ENCODE peak calls at places on chromosomes 13 and 19, in six cellular contexts. One of them, this sample, is unnamed.

GRCh38 chr13:76812971-76813691 is 73.1 kb downstream of the KCTD12 start:
- DNase-seq in lower lobe of right lung: no peak
- DNase-seq in right lobe of liver: no peak
- DNase-seq in CD8-positive, alpha-beta T cell: no peak
- DNase-seq in IMR-90: no peak
- DNase-seq in brain microvascular endothelial cell: no peak
- DNase-seq in this sample: no peak

GRCh38 chr13:111409413-111409812 is 89.0 kb downstream of the TEX29 start:
- DNase-seq in IMR-90: no peak
- DNase-seq in lower lobe of right lung: no peak
- DNase-seq in right lobe of liver: no peak
- DNase-seq in CD8-positive, alpha-beta T cell: no peak
- DNase-seq in brain microvascular endothelial cell: no peak
- DNase-seq in this sample: no peak

GRCh38 chr13:23473236-23473635 is 39.7 kb upstream of the SACS start:
- DNase-seq in lower lobe of right lung: no peak
- DNase-seq in CD8-positive, alpha-beta T cell: no peak
- DNase-seq in right lobe of liver: no peak
- DNase-seq in IMR-90: no peak
- DNase-seq in brain microvascular endothelial cell: no peak
- DNase-seq in this sample: no peak

GRCh38 chr13:109072505-109072904 is 443.1 kb downstream of the MYO16 start:
- DNase-seq in brain microvascular endothelial cell: no peak
- DNase-seq in lower lobe of right lung: no peak
- DNase-seq in IMR-90: no peak
- DNase-seq in right lobe of liver: no peak
- DNase-seq in CD8-positive, alpha-beta T cell: no peak
- DNase-seq in this sample: no peak

GRCh38 chr13:37277435-37278144 is 172.1 kb upstream of the CSNK1A1L start:
- DNase-seq in CD8-positive, alpha-beta T cell: no peak
- DNase-seq in IMR-90: peak
- DNase-seq in right lobe of liver: no peak
- DNase-seq in brain microvascular endothelial cell: no peak
- DNase-seq in lower lobe of right lung: no peak
- DNase-seq in this sample: peak

GRCh38 chr13:94784066-94784465 is 71.7 kb upstream of the SOX21 start:
- DNase-seq in IMR-90: peak
- DNase-seq in lower lobe of right lung: no peak
- DNase-seq in brain microvascular endothelial cell: peak
- DNase-seq in right lobe of liver: no peak
- DNase-seq in CD8-positive, alpha-beta T cell: no peak
- DNase-seq in this sample: no peak

GRCh38 chr13:97307882-97308624 is 85.9 kb downstream of the MBNL2 start:
- DNase-seq in CD8-positive, alpha-beta T cell: no peak
- DNase-seq in lower lobe of right lung: no peak
- DNase-seq in brain microvascular endothelial cell: peak
- DNase-seq in IMR-90: peak
- DNase-seq in right lobe of liver: peak
- DNase-seq in this sample: peak

GRCh38 chr19:53792721-53793433 is 31.2 kb downstream of the NLRP12 start:
- DNase-seq in lower lobe of right lung: peak
- DNase-seq in right lobe of liver: peak
- DNase-seq in IMR-90: peak
- DNase-seq in CD8-positive, alpha-beta T cell: peak
- DNase-seq in brain microvascular endothelial cell: peak
- DNase-seq in this sample: peak

GRCh38 chr13:98838776-98839175 is 86.3 kb upstream of the SLC15A1 start:
- DNase-seq in brain microvascular endothelial cell: no peak
- DNase-seq in right lobe of liver: no peak
- DNase-seq in IMR-90: peak
- DNase-seq in CD8-positive, alpha-beta T cell: no peak
- DNase-seq in lower lobe of right lung: no peak
- DNase-seq in this sample: no peak

GRCh38 chr13:48636550-48636949 is 17.2 kb upstream of the CYSLTR2 start:
- DNase-seq in lower lobe of right lung: no peak
- DNase-seq in IMR-90: peak
- DNase-seq in CD8-positive, alpha-beta T cell: no peak
- DNase-seq in brain microvascular endothelial cell: peak
- DNase-seq in right lobe of liver: no peak
- DNase-seq in this sample: peak

GRCh38 chr13:95704510-95704909 is 27.6 kb downstream of the DNAJC3 start:
- DNase-seq in CD8-positive, alpha-beta T cell: no peak
- DNase-seq in lower lobe of right lung: no peak
- DNase-seq in brain microvascular endothelial cell: peak
- DNase-seq in right lobe of liver: no peak
- DNase-seq in IMR-90: no peak
- DNase-seq in this sample: peak

GRCh38 chr13:77868717-77869116 is 49.9 kb downstream of the EDNRB start:
- DNase-seq in CD8-positive, alpha-beta T cell: no peak
- DNase-seq in brain microvascular endothelial cell: no peak
- DNase-seq in IMR-90: peak
- DNase-seq in lower lobe of right lung: no peak
- DNase-seq in right lobe of liver: no peak
- DNase-seq in this sample: peak

GRCh38 chr19:50007170-50007569 is 18.0 kb downstream of the VRK3 start:
- DNase-seq in IMR-90: no peak
- DNase-seq in brain microvascular endothelial cell: no peak
- DNase-seq in CD8-positive, alpha-beta T cell: no peak
- DNase-seq in right lobe of liver: no peak
- DNase-seq in lower lobe of right lung: no peak
- DNase-seq in this sample: no peak

GRCh38 chr13:44692173-44692713 is 116.1 kb upstream of the TSC22D1 start:
- DNase-seq in lower lobe of right lung: no peak
- DNase-seq in CD8-positive, alpha-beta T cell: no peak
- DNase-seq in IMR-90: peak
- DNase-seq in right lobe of liver: no peak
- DNase-seq in brain microvascular endothelial cell: peak
- DNase-seq in this sample: no peak

GRCh38 chr19:45681391-45682015 is 10.2 kb downstream of the SNRPD2 start:
- DNase-seq in brain microvascular endothelial cell: peak
- DNase-seq in IMR-90: peak
- DNase-seq in right lobe of liver: peak
- DNase-seq in CD8-positive, alpha-beta T cell: peak
- DNase-seq in lower lobe of right lung: peak
- DNase-seq in this sample: peak

GRCh38 chr19:342801-343421 is 1.7 kb downstream of the MIER2 start:
- DNase-seq in brain microvascular endothelial cell: peak
- DNase-seq in CD8-positive, alpha-beta T cell: no peak
- DNase-seq in lower lobe of right lung: peak
- DNase-seq in right lobe of liver: no peak
- DNase-seq in IMR-90: peak
- DNase-seq in this sample: peak

GRCh38 chr13:112870062-112870352 is 99.0 kb upstream of the MCF2L start:
- DNase-seq in IMR-90: no peak
- DNase-seq in lower lobe of right lung: no peak
- DNase-seq in CD8-positive, alpha-beta T cell: no peak
- DNase-seq in right lobe of liver: no peak
- DNase-seq in brain microvascular endothelial cell: no peak
- DNase-seq in this sample: no peak

GRCh38 chr13:30408319-30409101 is 13.8 kb upstream of the UBE2L5 start:
- DNase-seq in right lobe of liver: peak
- DNase-seq in brain microvascular endothelial cell: peak
- DNase-seq in IMR-90: peak
- DNase-seq in CD8-positive, alpha-beta T cell: peak
- DNase-seq in lower lobe of right lung: peak
- DNase-seq in this sample: peak

GRCh38 chr19:15284896-15285295 is 47.4 kb downstream of the BRD4 start:
- DNase-seq in CD8-positive, alpha-beta T cell: no peak
- DNase-seq in brain microvascular endothelial cell: no peak
- DNase-seq in right lobe of liver: no peak
- DNase-seq in lower lobe of right lung: no peak
- DNase-seq in IMR-90: no peak
- DNase-seq in this sample: no peak

GRCh38 chr19:51402117-51402516 is 11.7 kb upstream of the C19orf84 start:
- DNase-seq in right lobe of liver: no peak
- DNase-seq in lower lobe of right lung: no peak
- DNase-seq in CD8-positive, alpha-beta T cell: no peak
- DNase-seq in brain microvascular endothelial cell: no peak
- DNase-seq in IMR-90: no peak
- DNase-seq in this sample: no peak

GRCh38 chr19:22622020-22622419 is 12.1 kb upstream of the ZNF492 start:
- DNase-seq in lower lobe of right lung: no peak
- DNase-seq in right lobe of liver: peak
- DNase-seq in brain microvascular endothelial cell: no peak
- DNase-seq in CD8-positive, alpha-beta T cell: no peak
- DNase-seq in IMR-90: no peak
- DNase-seq in this sample: no peak

GRCh38 chr13:90414691-90415596 is 932.5 kb upstream of the MIR17HG start:
- DNase-seq in brain microvascular endothelial cell: peak
- DNase-seq in lower lobe of right lung: no peak
- DNase-seq in right lobe of liver: no peak
- DNase-seq in CD8-positive, alpha-beta T cell: no peak
- DNase-seq in IMR-90: peak
- DNase-seq in this sample: peak

GRCh38 chr19:3575949-3576673 is 3.4 kb downstream of the HMG20B start:
- DNase-seq in IMR-90: no peak
- DNase-seq in CD8-positive, alpha-beta T cell: no peak
- DNase-seq in right lobe of liver: no peak
- DNase-seq in brain microvascular endothelial cell: no peak
- DNase-seq in lower lobe of right lung: no peak
- DNase-seq in this sample: no peak
- H3K4me3 ChIP-seq in IMR-90: no peak
- H3K4me3 ChIP-seq in CD8-positive, alpha-beta T cell: no peak
- H3K4me3 ChIP-seq in right lobe of liver: no peak
- H3K4me3 ChIP-seq in brain microvascular endothelial cell: peak
- H3K4me3 ChIP-seq in lower lobe of right lung: peak
- H3K4me3 ChIP-seq in this sample: no peak

GRCh38 chr19:11849264-11849615 is 714 bp downstream of the ZNF439 start:
- DNase-seq in IMR-90: no peak
- DNase-seq in CD8-positive, alpha-beta T cell: no peak
- DNase-seq in lower lobe of right lung: no peak
- DNase-seq in right lobe of liver: no peak
- DNase-seq in brain microvascular endothelial cell: no peak
- DNase-seq in this sample: no peak

GRCh38 chr19:11848594-11849263 is at the start of gene ZNF439:
- DNase-seq in CD8-positive, alpha-beta T cell: peak
- DNase-seq in right lobe of liver: peak
- DNase-seq in IMR-90: peak
- DNase-seq in brain microvascular endothelial cell: peak
- DNase-seq in lower lobe of right lung: peak
- DNase-seq in this sample: peak

GRCh38 chr19:11843741-11844140 is 4.8 kb upstream of the ZNF439 start:
- DNase-seq in CD8-positive, alpha-beta T cell: no peak
- DNase-seq in right lobe of liver: no peak
- DNase-seq in lower lobe of right lung: no peak
- DNase-seq in brain microvascular endothelial cell: no peak
- DNase-seq in IMR-90: no peak
- DNase-seq in this sample: no peak

GRCh38 chr19:11853358-11853757 is 4.8 kb downstream of the ZNF439 start:
- DNase-seq in brain microvascular endothelial cell: no peak
- DNase-seq in right lobe of liver: no peak
- DNase-seq in lower lobe of right lung: no peak
- DNase-seq in CD8-positive, alpha-beta T cell: no peak
- DNase-seq in IMR-90: no peak
- DNase-seq in this sample: no peak

DNA sequence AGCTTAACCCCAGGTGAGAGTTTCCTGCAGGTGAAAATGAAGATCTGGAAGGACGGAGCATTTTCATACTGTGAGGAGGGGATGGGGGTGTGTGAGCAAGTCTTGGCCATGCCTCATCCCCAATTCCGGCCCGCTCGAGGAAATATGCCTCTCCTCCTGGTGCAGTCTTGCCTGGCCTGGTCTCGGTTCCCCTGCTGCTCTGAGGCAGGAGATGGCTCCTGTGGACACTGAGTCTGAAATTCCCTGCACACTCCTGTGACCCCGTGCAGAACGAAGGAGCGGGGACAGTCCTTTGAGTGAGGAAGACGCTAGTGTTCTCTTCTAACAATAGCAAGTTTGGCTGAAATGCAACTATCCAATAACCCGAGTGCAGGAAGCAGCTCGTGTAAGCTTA is 329 bp upstream of the ZNF439 start:
- DNase-seq in brain microvascular endothelial cell: no peak
- DNase-seq in IMR-90: no peak
- DNase-seq in CD8-positive, alpha-beta T cell: no peak
- DNase-seq in lower lobe of right lung: no peak
- DNase-seq in right lobe of liver: no peak
- DNase-seq in this sample: no peak
- H3K4me3 ChIP-seq in brain microvascular endothelial cell: peak
- H3K4me3 ChIP-seq in IMR-90: peak
- H3K4me3 ChIP-seq in CD8-positive, alpha-beta T cell: peak
- H3K4me3 ChIP-seq in lower lobe of right lung: peak
- H3K4me3 ChIP-seq in right lobe of liver: no peak
- H3K4me3 ChIP-seq in this sample: no peak

DNA sequence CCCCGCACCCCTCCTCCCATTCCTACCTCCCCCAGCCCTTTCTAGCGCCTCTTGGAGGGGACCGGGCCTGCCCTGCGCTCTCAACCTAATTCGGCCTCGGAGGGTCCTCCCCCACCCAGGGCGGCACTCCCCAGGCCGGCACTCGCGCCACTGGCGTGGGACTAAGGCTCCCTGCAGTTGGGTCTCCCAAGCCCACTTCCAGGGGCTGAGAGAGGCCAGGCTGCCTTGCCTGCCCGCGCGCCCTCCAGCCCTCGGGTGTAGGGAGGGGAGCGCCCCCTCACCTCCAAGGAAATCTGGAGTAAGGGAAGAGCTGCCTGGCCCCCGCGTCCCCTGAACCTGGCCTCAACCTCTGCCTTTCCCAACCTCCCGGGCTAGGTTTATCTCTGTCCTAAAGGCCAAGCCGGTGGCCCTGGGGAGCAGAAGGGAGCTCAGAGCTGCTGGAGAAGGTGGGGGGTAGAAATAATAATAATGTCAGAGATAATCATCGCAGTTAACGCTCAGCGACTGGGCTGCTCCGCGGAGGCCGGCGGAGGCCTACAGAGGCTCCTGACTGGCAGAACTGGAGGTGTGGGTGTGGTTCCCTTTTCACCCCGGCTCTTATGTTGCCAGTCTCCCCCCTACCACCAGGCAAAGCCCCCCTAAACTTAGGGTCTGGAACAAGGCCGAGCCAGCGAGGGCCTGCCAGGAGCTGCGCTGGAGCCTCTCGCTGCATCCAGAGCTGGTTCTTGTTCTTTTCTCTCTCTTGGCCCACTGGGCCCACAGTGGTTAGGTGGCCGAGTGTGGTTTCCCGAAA is 9.6 kb downstream of the ZIC2 start:
- DNase-seq in brain microvascular endothelial cell: no peak
- DNase-seq in right lobe of liver: no peak
- DNase-seq in IMR-90: no peak
- DNase-seq in lower lobe of right lung: no peak
- DNase-seq in CD8-positive, alpha-beta T cell: no peak
- DNase-seq in this sample: no peak
- H3K4me3 ChIP-seq in brain microvascular endothelial cell: no peak
- H3K4me3 ChIP-seq in right lobe of liver: no peak
- H3K4me3 ChIP-seq in IMR-90: no peak
- H3K4me3 ChIP-seq in lower lobe of right lung: no peak
- H3K4me3 ChIP-seq in CD8-positive, alpha-beta T cell: no peak
- H3K4me3 ChIP-seq in this sample: no peak

DNA sequence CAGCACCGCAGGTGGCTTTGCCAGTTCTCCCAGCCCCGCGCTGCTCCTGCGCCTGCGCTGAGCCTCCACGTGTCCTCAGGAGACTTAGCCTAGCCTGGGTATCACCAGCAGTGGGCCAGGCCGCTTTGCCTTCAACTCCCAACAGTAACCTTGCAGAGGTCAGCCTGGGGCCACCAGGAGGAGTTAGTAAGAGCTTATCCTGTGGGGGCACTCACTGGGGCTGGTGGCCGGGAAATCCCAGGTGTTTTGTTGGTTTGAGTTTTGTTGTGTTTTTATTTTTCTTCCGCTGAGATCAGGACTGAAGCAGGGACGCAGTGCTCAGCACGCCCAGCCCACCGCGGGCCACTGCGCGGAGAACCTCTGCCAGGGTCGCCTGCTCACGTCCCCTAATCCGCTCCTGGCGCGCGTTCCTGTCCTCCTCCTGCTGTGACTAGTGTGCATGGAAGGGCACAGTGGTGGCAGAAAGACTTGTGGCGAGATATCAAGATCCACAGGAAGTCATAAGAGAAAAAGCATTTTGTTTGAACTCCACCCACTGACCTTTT is 207.4 kb upstream of the RFC3 start:
- DNase-seq in lower lobe of right lung: peak
- DNase-seq in CD8-positive, alpha-beta T cell: peak
- DNase-seq in brain microvascular endothelial cell: no peak
- DNase-seq in right lobe of liver: peak
- DNase-seq in IMR-90: no peak
- DNase-seq in this sample: peak
- H3K4me3 ChIP-seq in lower lobe of right lung: peak
- H3K4me3 ChIP-seq in CD8-positive, alpha-beta T cell: no peak
- H3K4me3 ChIP-seq in brain microvascular endothelial cell: peak
- H3K4me3 ChIP-seq in right lobe of liver: peak
- H3K4me3 ChIP-seq in IMR-90: no peak
- H3K4me3 ChIP-seq in this sample: peak

This sample was measured in epithelial cell of esophagus.